ENCODE peak calls at places on chromosomes 7 and 10, in four cellular contexts. One of them, this sample, is unnamed.
A peak's percentile ranks its signal among the peaks of the same experiment; 100 is the strongest.

GRCh38 chr10:97752956-97753355 is 16.0 kb downstream of the ZFYVE27 start:
- DNase-seq in AG09319: no peak
- DNase-seq in dorsolateral prefrontal cortex: no peak
- DNase-seq in upper lobe of left lung: no peak
- DNase-seq in this sample: no peak

GRCh38 chr10:49174926-49175500 is 13.2 kb downstream of the TMEM273 start:
- DNase-seq in dorsolateral prefrontal cortex: no peak
- DNase-seq in upper lobe of left lung: no peak
- DNase-seq in AG09319: no peak
- DNase-seq in this sample: no peak

GRCh38 chr10:68231106-68231901 is 609 bp downstream of the ATOH7 start:
- DNase-seq in dorsolateral prefrontal cortex: peak; percentile 61
- DNase-seq in upper lobe of left lung: peak; percentile 39
- DNase-seq in AG09319: no peak
- DNase-seq in this sample: peak; percentile 46

GRCh38 chr7:151278949-151279348 is 30.5 kb upstream of the SMARCD3 start:
- DNase-seq in dorsolateral prefrontal cortex: no peak
- DNase-seq in upper lobe of left lung: no peak
- DNase-seq in AG09319: no peak
- DNase-seq in this sample: no peak

GRCh38 chr7:7478569-7478968 is 57.1 kb downstream of the COL28A1 start:
- DNase-seq in AG09319: no peak
- DNase-seq in upper lobe of left lung: no peak
- DNase-seq in dorsolateral prefrontal cortex: no peak
- DNase-seq in this sample: no peak

GRCh38 chr10:31062856-31063255 is 31.2 kb upstream of the ZNF438 start:
- DNase-seq in upper lobe of left lung: no peak
- DNase-seq in AG09319: peak; percentile 62
- DNase-seq in dorsolateral prefrontal cortex: no peak
- DNase-seq in this sample: no peak

GRCh38 chr7:3310884-3311283 is 9.8 kb downstream of the SDK1 start:
- DNase-seq in upper lobe of left lung: no peak
- DNase-seq in AG09319: no peak
- DNase-seq in dorsolateral prefrontal cortex: no peak
- DNase-seq in this sample: no peak

GRCh38 chr10:15408557-15408956 is 37.5 kb upstream of the FAM171A1 start:
- DNase-seq in upper lobe of left lung: no peak
- DNase-seq in dorsolateral prefrontal cortex: no peak
- DNase-seq in AG09319: no peak
- DNase-seq in this sample: no peak

GRCh38 chr7:157224627-157225026 is 85.9 kb downstream of the UBE3C start:
- DNase-seq in dorsolateral prefrontal cortex: no peak
- DNase-seq in upper lobe of left lung: no peak
- DNase-seq in AG09319: no peak
- DNase-seq in this sample: no peak

GRCh38 chr7:17130281-17131059 is 168.0 kb upstream of the AHR start:
- DNase-seq in dorsolateral prefrontal cortex: no peak
- DNase-seq in upper lobe of left lung: no peak
- DNase-seq in AG09319: peak; percentile 34
- DNase-seq in this sample: no peak

GRCh38 chr10:84838851-84839250 is 510.5 kb downstream of the CCSER2 start:
- DNase-seq in dorsolateral prefrontal cortex: no peak
- DNase-seq in upper lobe of left lung: no peak
- DNase-seq in AG09319: no peak
- DNase-seq in this sample: no peak

GRCh38 chr10:129784286-129784685 is 179.8 kb downstream of the EBF3 start:
- DNase-seq in AG09319: no peak
- DNase-seq in dorsolateral prefrontal cortex: no peak
- DNase-seq in upper lobe of left lung: no peak
- DNase-seq in this sample: no peak

GRCh38 chr7:45627691-45628456 is 53.7 kb downstream of the ADCY1 start:
- DNase-seq in AG09319: no peak
- DNase-seq in dorsolateral prefrontal cortex: no peak
- DNase-seq in upper lobe of left lung: no peak
- DNase-seq in this sample: no peak

GRCh38 chr7:33012364-33012763 is 50.2 kb downstream of the NT5C3A start:
- DNase-seq in dorsolateral prefrontal cortex: no peak
- DNase-seq in AG09319: no peak
- DNase-seq in upper lobe of left lung: no peak
- DNase-seq in this sample: no peak

DNA sequence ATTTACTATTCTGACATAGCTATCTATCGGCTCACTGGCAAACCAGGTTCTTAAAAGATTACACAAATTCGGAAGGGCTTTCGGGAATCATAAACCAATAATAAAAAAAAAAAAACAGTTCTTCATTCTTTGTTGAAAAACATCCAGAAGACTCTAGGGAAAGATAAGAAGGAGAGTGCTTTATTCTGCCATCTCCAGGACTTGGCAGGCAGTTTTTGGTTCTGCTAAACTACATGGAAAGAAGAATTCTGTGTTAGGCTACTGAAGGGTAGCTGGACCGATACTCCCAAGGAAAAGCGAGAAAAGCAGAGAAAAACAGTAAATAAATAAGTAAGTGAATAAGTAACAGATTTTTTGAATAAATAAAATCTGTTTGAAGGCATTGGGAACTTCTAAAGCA is 423.5 kb upstream of the KLF6 start:
- DNase-seq in upper lobe of left lung: no peak
- DNase-seq in dorsolateral prefrontal cortex: no peak
- DNase-seq in AG09319: no peak
- DNase-seq in this sample: no peak
- TF ChIP-seq CTCF in upper lobe of left lung: no peak
- TF ChIP-seq CTCF in dorsolateral prefrontal cortex: no peak
- TF ChIP-seq CTCF in AG09319: no peak
- TF ChIP-seq CTCF in this sample: no peak

GRCh38 chr10:2938869-2939268 is 128.5 kb upstream of the PFKP start:
- DNase-seq in upper lobe of left lung: no peak
- DNase-seq in dorsolateral prefrontal cortex: no peak
- DNase-seq in AG09319: no peak
- DNase-seq in this sample: no peak
- TF ChIP-seq CTCF in upper lobe of left lung: no peak
- TF ChIP-seq CTCF in dorsolateral prefrontal cortex: no peak
- TF ChIP-seq CTCF in AG09319: peak; percentile 14
- TF ChIP-seq CTCF in this sample: no peak

DNA sequence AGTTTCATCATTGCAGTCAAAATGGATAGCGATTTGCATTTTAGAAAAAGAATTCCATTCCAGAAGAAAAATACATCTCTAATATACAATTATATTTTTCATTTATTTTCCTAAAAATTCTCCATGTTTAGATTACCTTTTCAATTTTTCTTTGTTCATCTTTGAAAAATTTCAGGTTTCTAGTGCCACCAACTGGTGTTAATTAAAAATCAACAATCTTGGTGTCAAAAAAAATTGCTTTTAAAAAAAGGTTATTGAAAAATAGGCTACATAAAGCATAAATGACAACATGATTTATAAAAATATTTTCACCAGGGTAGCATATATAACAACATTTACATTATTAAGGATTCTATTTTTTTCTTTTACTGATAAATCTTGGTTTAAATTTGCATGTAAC is 53.0 kb downstream of the CCDC186 start:
- DNase-seq in upper lobe of left lung: no peak
- DNase-seq in AG09319: no peak
- DNase-seq in dorsolateral prefrontal cortex: no peak
- DNase-seq in this sample: no peak
- TF ChIP-seq CTCF in upper lobe of left lung: no peak
- TF ChIP-seq CTCF in AG09319: no peak
- TF ChIP-seq CTCF in dorsolateral prefrontal cortex: no peak
- TF ChIP-seq CTCF in this sample: no peak

GRCh38 chr10:120599202-120599724 is 142.2 kb downstream of the PLPP4 start:
- DNase-seq in dorsolateral prefrontal cortex: no peak
- DNase-seq in AG09319: no peak
- DNase-seq in upper lobe of left lung: no peak
- DNase-seq in this sample: no peak

GRCh38 chr10:120597902-120598301 is 140.9 kb downstream of the PLPP4 start:
- DNase-seq in dorsolateral prefrontal cortex: no peak
- DNase-seq in AG09319: no peak
- DNase-seq in upper lobe of left lung: no peak
- DNase-seq in this sample: no peak

GRCh38 chr10:120600871-120601644 is 144.0 kb downstream of the PLPP4 start:
- DNase-seq in upper lobe of left lung: no peak
- DNase-seq in AG09319: no peak
- DNase-seq in dorsolateral prefrontal cortex: no peak
- DNase-seq in this sample: no peak

GRCh38 chr10:120601999-120602398 is 145.0 kb downstream of the PLPP4 start:
- DNase-seq in dorsolateral prefrontal cortex: no peak
- DNase-seq in upper lobe of left lung: no peak
- DNase-seq in AG09319: no peak
- DNase-seq in this sample: no peak

GRCh38 chr10:120598377-120598776 is 141.3 kb downstream of the PLPP4 start:
- DNase-seq in dorsolateral prefrontal cortex: no peak
- DNase-seq in upper lobe of left lung: no peak
- DNase-seq in AG09319: no peak
- DNase-seq in this sample: no peak
- TF ChIP-seq CTCF in dorsolateral prefrontal cortex: no peak
- TF ChIP-seq CTCF in upper lobe of left lung: no peak
- TF ChIP-seq CTCF in AG09319: no peak
- TF ChIP-seq CTCF in this sample: no peak

GRCh38 chr7:75756340-75757297 is 15.4 kb downstream of the CCL26 start:
- DNase-seq in AG09319: no peak
- DNase-seq in dorsolateral prefrontal cortex: no peak
- DNase-seq in upper lobe of left lung: no peak
- DNase-seq in this sample: no peak
- TF ChIP-seq CTCF in AG09319: peak; percentile 43
- TF ChIP-seq CTCF in dorsolateral prefrontal cortex: peak; percentile 49
- TF ChIP-seq CTCF in upper lobe of left lung: peak; percentile 24
- TF ChIP-seq CTCF in this sample: no peak